ENCODE peak calls at places on chromosomes 3 and 15, in seven cellular contexts. One of them, this sample, is unnamed.

GRCh38 chr15:27059610-27060202 is 88.7 kb downstream of the GABRG3 start:
- DNase-seq in H9: peak; percentile 79
- DNase-seq in IMR-90: peak; percentile 11
- DNase-seq in mesendoderm: peak; percentile 82
- DNase-seq in mesenchymal stem cell: peak; percentile 10
- DNase-seq in H1: peak; percentile 86
- DNase-seq in trophoblast cell: no peak
- DNase-seq in this sample: peak; percentile 38

GRCh38 chr15:63048986-63049665 is 6.6 kb downstream of the TPM1 start:
- DNase-seq in H9: peak; percentile 64
- DNase-seq in IMR-90: peak; percentile 66
- DNase-seq in mesendoderm: peak; percentile 83
- DNase-seq in mesenchymal stem cell: peak; percentile 58
- DNase-seq in H1: peak; percentile 71
- DNase-seq in trophoblast cell: no peak
- DNase-seq in this sample: no peak

GRCh38 chr15:63982381-63982854 is 63.9 kb downstream of the DAPK2 start:
- DNase-seq in H9: no peak
- DNase-seq in IMR-90: no peak
- DNase-seq in mesendoderm: no peak
- DNase-seq in mesenchymal stem cell: no peak
- DNase-seq in H1: no peak
- DNase-seq in trophoblast cell: no peak
- DNase-seq in this sample: no peak

GRCh38 chr15:65990298-65990981 is 121.1 kb downstream of the RAB11A start:
- DNase-seq in H9: no peak
- DNase-seq in IMR-90: no peak
- DNase-seq in mesendoderm: no peak
- DNase-seq in mesenchymal stem cell: no peak
- DNase-seq in H1: no peak
- DNase-seq in trophoblast cell: no peak
- DNase-seq in this sample: no peak

GRCh38 chr3:180680097-180680430 is 775 bp upstream of the CCDC39 start:
- DNase-seq in H9: peak; percentile 64
- DNase-seq in IMR-90: peak; percentile 18
- DNase-seq in mesendoderm: peak; percentile 75
- DNase-seq in mesenchymal stem cell: no peak
- DNase-seq in H1: no peak
- DNase-seq in trophoblast cell: no peak
- DNase-seq in this sample: no peak

GRCh38 chr15:55789066-55789660 is 46.2 kb upstream of the PRTG start:
- DNase-seq in H9: peak; percentile 68
- DNase-seq in IMR-90: no peak
- DNase-seq in mesendoderm: peak; percentile 69
- DNase-seq in mesenchymal stem cell: no peak
- DNase-seq in H1: peak; percentile 88
- DNase-seq in trophoblast cell: peak; percentile 12
- DNase-seq in this sample: no peak

GRCh38 chr15:64090527-64090926 is 3.1 kb downstream of the CIAO2A start:
- DNase-seq in H9: no peak
- DNase-seq in IMR-90: no peak
- DNase-seq in mesendoderm: no peak
- DNase-seq in mesenchymal stem cell: no peak
- DNase-seq in H1: no peak
- DNase-seq in trophoblast cell: no peak
- DNase-seq in this sample: no peak

GRCh38 chr3:81752604-81753003 is 8.8 kb downstream of the GBE1 start:
- DNase-seq in H9: no peak
- DNase-seq in IMR-90: no peak
- DNase-seq in mesendoderm: no peak
- DNase-seq in mesenchymal stem cell: no peak
- DNase-seq in H1: no peak
- DNase-seq in trophoblast cell: no peak
- DNase-seq in this sample: no peak

GRCh38 chr15:25456196-25456595 is 17.4 kb upstream of the UBE3A start:
- DNase-seq in H9: no peak
- DNase-seq in IMR-90: no peak
- DNase-seq in mesendoderm: no peak
- DNase-seq in mesenchymal stem cell: no peak
- DNase-seq in H1: no peak
- DNase-seq in trophoblast cell: no peak
- DNase-seq in this sample: no peak

GRCh38 chr3:120780977-120781376 is 38.4 kb downstream of the GTF2E1 start:
- DNase-seq in H9: no peak
- DNase-seq in IMR-90: peak; percentile 93
- DNase-seq in mesendoderm: no peak
- DNase-seq in mesenchymal stem cell: peak; percentile 85
- DNase-seq in H1: no peak
- DNase-seq in trophoblast cell: peak; percentile 6
- DNase-seq in this sample: no peak

GRCh38 chr15:78050851-78051250 is 26.7 kb downstream of the TBC1D2B start:
- DNase-seq in H9: no peak
- DNase-seq in IMR-90: no peak
- DNase-seq in mesendoderm: peak; percentile 42
- DNase-seq in mesenchymal stem cell: peak; percentile 34
- DNase-seq in H1: no peak
- DNase-seq in trophoblast cell: no peak
- DNase-seq in this sample: no peak

GRCh38 chr3:143595456-143596077 is 252.7 kb downstream of the SLC9A9 start:
- DNase-seq in H9: no peak
- DNase-seq in IMR-90: no peak
- DNase-seq in mesendoderm: no peak
- DNase-seq in mesenchymal stem cell: no peak
- DNase-seq in H1: no peak
- DNase-seq in trophoblast cell: no peak
- DNase-seq in this sample: no peak

GRCh38 chr3:9870978-9871377 is 9.1 kb downstream of the CIDEC start:
- DNase-seq in H9: no peak
- DNase-seq in IMR-90: peak; percentile 86
- DNase-seq in mesendoderm: no peak
- DNase-seq in mesenchymal stem cell: peak; percentile 27
- DNase-seq in H1: no peak
- DNase-seq in trophoblast cell: no peak
- DNase-seq in this sample: no peak

GRCh38 chr3:15102256-15102655 is 3.3 kb upstream of the RBSN start:
- DNase-seq in H9: no peak
- DNase-seq in IMR-90: no peak
- DNase-seq in mesendoderm: no peak
- DNase-seq in mesenchymal stem cell: no peak
- DNase-seq in H1: no peak
- DNase-seq in trophoblast cell: no peak
- DNase-seq in this sample: no peak

GRCh38 chr15:81923561-81924350 is 122.1 kb downstream of the MEX3B start:
- DNase-seq in H9: no peak
- DNase-seq in IMR-90: peak; percentile 52
- DNase-seq in mesendoderm: no peak
- DNase-seq in mesenchymal stem cell: no peak
- DNase-seq in H1: no peak
- DNase-seq in trophoblast cell: no peak
- DNase-seq in this sample: no peak

GRCh38 chr3:66938338-66938963 is 59.7 kb upstream of the KBTBD8 start:
- DNase-seq in H9: peak; percentile 69
- DNase-seq in IMR-90: peak; percentile 67
- DNase-seq in mesendoderm: peak; percentile 86
- DNase-seq in mesenchymal stem cell: peak; percentile 67
- DNase-seq in H1: no peak
- DNase-seq in trophoblast cell: peak; percentile 33
- DNase-seq in this sample: peak; percentile 69

GRCh38 chr3:155398046-155398445 is 104.6 kb upstream of the STRIT1 start:
- DNase-seq in H9: no peak
- DNase-seq in IMR-90: no peak
- DNase-seq in mesendoderm: no peak
- DNase-seq in mesenchymal stem cell: peak; percentile 12
- DNase-seq in H1: no peak
- DNase-seq in trophoblast cell: no peak
- DNase-seq in this sample: no peak

GRCh38 chr15:95287774-95288173 is 1042.7 kb upstream of the NR2F2 start:
- DNase-seq in H9: no peak
- DNase-seq in IMR-90: peak; percentile 65
- DNase-seq in mesendoderm: peak; percentile 23
- DNase-seq in mesenchymal stem cell: no peak
- DNase-seq in H1: no peak
- DNase-seq in trophoblast cell: no peak
- DNase-seq in this sample: no peak

GRCh38 chr15:76483018-76483417 is 146.4 kb downstream of the ISL2 start:
- DNase-seq in H9: no peak
- DNase-seq in IMR-90: no peak
- DNase-seq in mesendoderm: no peak
- DNase-seq in mesenchymal stem cell: no peak
- DNase-seq in H1: no peak
- DNase-seq in trophoblast cell: no peak
- DNase-seq in this sample: no peak
- H2BK120ac ChIP-seq in H9: no peak overlapping the region
- H2BK120ac ChIP-seq in IMR-90: no peak overlapping the region
- H2BK120ac ChIP-seq in mesendoderm: no peak overlapping the region
- H2BK120ac ChIP-seq in mesenchymal stem cell: no peak overlapping the region
- H2BK120ac ChIP-seq in H1: no peak overlapping the region
- H2BK120ac ChIP-seq in trophoblast cell: no peak overlapping the region
- H2BK120ac ChIP-seq in this sample: no peak overlapping the region

DNA sequence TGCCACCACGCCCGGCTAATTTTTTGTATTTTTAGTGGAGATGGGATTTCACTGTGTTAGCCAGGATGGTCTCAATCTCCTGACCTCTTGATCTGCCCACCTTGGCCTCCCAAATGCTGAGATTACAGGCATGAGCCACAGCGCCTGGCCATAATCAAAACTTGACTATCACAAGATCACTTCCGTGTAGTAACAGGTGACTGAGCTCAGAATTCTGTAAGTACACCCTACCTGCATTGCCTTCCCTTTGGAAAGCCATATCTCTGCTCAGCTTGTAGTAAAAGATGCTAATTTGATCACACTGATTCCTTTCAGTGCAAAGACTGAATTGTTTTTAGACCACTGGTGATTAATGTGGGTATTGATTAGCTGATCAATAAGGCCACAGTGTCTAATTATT is 167.1 kb downstream of the SHOX2 start:
- DNase-seq in H9: no peak
- DNase-seq in IMR-90: no peak
- DNase-seq in mesendoderm: no peak
- DNase-seq in mesenchymal stem cell: no peak
- DNase-seq in H1: no peak
- DNase-seq in trophoblast cell: no peak
- DNase-seq in this sample: no peak
- H2BK120ac ChIP-seq in H9: no peak overlapping the region
- H2BK120ac ChIP-seq in IMR-90: no peak overlapping the region
- H2BK120ac ChIP-seq in mesendoderm: no peak overlapping the region
- H2BK120ac ChIP-seq in mesenchymal stem cell: no peak overlapping the region
- H2BK120ac ChIP-seq in H1: no peak overlapping the region
- H2BK120ac ChIP-seq in trophoblast cell: no peak overlapping the region
- H2BK120ac ChIP-seq in this sample: no peak overlapping the region

DNA sequence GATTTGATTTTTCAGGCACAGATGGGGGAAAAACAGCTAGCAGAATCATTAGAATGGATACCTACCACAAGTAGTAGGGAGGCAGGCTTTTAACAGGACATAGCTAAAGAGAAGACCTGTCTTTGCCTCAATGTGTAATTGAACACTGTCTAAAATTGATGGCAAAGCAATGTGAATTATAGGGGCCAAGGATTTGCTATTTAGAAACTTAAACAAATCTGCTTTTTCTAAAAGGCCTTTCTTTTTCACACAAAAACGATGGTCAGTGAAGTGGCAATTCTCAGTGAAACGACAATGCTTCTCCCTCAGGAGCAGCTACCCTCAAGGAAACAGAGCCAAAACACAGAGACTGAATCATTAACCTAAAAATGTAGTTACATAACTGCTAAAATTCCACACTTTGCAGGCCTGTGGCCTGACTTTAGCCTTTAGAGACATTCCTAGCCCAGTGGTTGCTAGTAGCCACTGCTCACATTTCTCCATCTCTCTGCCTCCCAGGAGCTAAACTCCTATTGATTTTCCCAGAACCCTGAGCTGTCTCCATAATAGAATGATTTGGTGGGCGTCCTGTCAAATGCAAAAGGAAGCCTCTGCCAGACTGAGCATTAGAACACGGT is 630.2 kb upstream of the KCNMB2 start:
- DNase-seq in H9: no peak
- DNase-seq in IMR-90: peak; percentile 83
- DNase-seq in mesendoderm: peak; percentile 77
- DNase-seq in mesenchymal stem cell: peak; percentile 64
- DNase-seq in H1: no peak
- DNase-seq in trophoblast cell: peak; percentile 35
- DNase-seq in this sample: no peak
- H2BK120ac ChIP-seq in H9: no peak overlapping the region
- H2BK120ac ChIP-seq in IMR-90: peak overlapping the region; percentile 89
- H2BK120ac ChIP-seq in mesendoderm: no peak overlapping the region
- H2BK120ac ChIP-seq in mesenchymal stem cell: no peak overlapping the region
- H2BK120ac ChIP-seq in H1: no peak overlapping the region
- H2BK120ac ChIP-seq in trophoblast cell: no peak overlapping the region
- H2BK120ac ChIP-seq in this sample: no peak overlapping the region

GRCh38 chr15:85335193-85335939 is 45.0 kb upstream of the AKAP13 start:
- DNase-seq in H9: no peak
- DNase-seq in IMR-90: no peak
- DNase-seq in mesendoderm: peak; percentile 84
- DNase-seq in mesenchymal stem cell: peak; percentile 37
- DNase-seq in H1: no peak
- DNase-seq in trophoblast cell: peak; percentile 51
- DNase-seq in this sample: no peak

GRCh38 chr15:85331666-85332261 is 48.6 kb upstream of the AKAP13 start:
- DNase-seq in H9: no peak
- DNase-seq in IMR-90: no peak
- DNase-seq in mesendoderm: no peak
- DNase-seq in mesenchymal stem cell: no peak
- DNase-seq in H1: no peak
- DNase-seq in trophoblast cell: no peak
- DNase-seq in this sample: no peak

GRCh38 chr15:85330941-85331588 is 49.3 kb upstream of the AKAP13 start:
- DNase-seq in H9: peak; percentile 93
- DNase-seq in IMR-90: peak; percentile 86
- DNase-seq in mesendoderm: peak; percentile 97
- DNase-seq in mesenchymal stem cell: peak; percentile 96
- DNase-seq in H1: peak; percentile 77
- DNase-seq in trophoblast cell: peak; percentile 93
- DNase-seq in this sample: peak; percentile 54

GRCh38 chr15:85334241-85334640 is 46.2 kb upstream of the AKAP13 start:
- DNase-seq in H9: no peak
- DNase-seq in IMR-90: no peak
- DNase-seq in mesendoderm: no peak
- DNase-seq in mesenchymal stem cell: no peak
- DNase-seq in H1: no peak
- DNase-seq in trophoblast cell: no peak
- DNase-seq in this sample: no peak

DNA sequence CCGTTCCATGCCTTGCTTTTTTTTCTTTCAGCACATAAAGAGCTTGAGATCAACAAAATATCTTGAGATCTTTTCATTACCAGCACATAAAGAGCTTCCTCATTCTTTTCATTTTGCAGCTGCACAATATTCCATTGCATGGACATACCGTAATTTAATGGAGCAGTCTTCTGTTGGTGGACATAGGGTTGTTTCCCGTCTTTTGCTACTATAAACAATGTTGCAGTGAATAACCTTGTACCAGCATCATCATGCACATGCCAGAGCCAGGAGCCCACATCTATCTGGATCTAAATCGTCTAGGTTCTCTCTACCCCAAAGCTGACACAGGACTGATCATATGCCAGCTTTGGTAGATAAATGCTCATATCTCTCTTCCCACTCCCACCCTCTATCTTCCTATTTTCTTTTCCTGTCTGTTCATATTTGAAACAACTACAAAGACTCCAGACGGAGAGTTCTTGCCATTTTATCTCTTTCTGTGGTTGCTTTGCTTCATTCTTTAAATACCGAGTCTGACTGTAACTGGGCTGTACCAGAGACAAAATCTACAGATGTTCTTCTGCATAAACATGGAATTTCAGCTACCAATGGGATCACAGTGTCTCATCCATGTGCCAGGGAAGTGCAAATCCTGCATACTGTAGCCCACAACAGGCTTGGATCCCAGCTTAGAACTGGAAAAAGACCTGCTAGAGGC is 47.1 kb upstream of the AKAP13 start:
- DNase-seq in H9: no peak
- DNase-seq in IMR-90: peak; percentile 96
- DNase-seq in mesendoderm: no peak
- DNase-seq in mesenchymal stem cell: peak; percentile 94
- DNase-seq in H1: no peak
- DNase-seq in trophoblast cell: peak; percentile 91
- DNase-seq in this sample: no peak
- H2BK120ac ChIP-seq in H9: no peak overlapping the region
- H2BK120ac ChIP-seq in IMR-90: peak overlapping the region; percentile 84
- H2BK120ac ChIP-seq in mesendoderm: no peak overlapping the region
- H2BK120ac ChIP-seq in mesenchymal stem cell: no peak overlapping the region
- H2BK120ac ChIP-seq in H1: no peak overlapping the region
- H2BK120ac ChIP-seq in trophoblast cell: peak overlapping the region; percentile 88
- H2BK120ac ChIP-seq in this sample: no peak overlapping the region